ENCODE peak calls at places on chromosome 18, in seven cellular contexts. One of them, this sample, is unnamed.

GRCh38 chr18:79724299-79725080 is 44.9 kb downstream of the CTDP1 start:
- DNase-seq in cardiac muscle cell: no peak
- DNase-seq in heart left ventricle: no peak
- DNase-seq in HT1080: no peak
- DNase-seq in choroid plexus epithelial cell: no peak
- DNase-seq in AG09309: no peak
- DNase-seq in stimulated activated CD4-positive, alpha-beta T cell treated with anti-CD3 and anti-CD28 coated beads, Interleukin-12 subunit alpha, Interleukin-12 subunit beta, amount 100 ng/mL, for 4 hours: no peak
- DNase-seq in this sample: no peak

GRCh38 chr18:79585395-79586370 is 93.9 kb upstream of the CTDP1 start:
- DNase-seq in cardiac muscle cell: no peak
- DNase-seq in heart left ventricle: peak; percentile 21
- DNase-seq in HT1080: no peak
- DNase-seq in choroid plexus epithelial cell: no peak
- DNase-seq in AG09309: no peak
- DNase-seq in stimulated activated CD4-positive, alpha-beta T cell treated with anti-CD3 and anti-CD28 coated beads, Interleukin-12 subunit alpha, Interleukin-12 subunit beta, amount 100 ng/mL, for 4 hours: no peak
- DNase-seq in this sample: no peak

GRCh38 chr18:78178812-78179211 is 800.8 kb upstream of the SALL3 start:
- DNase-seq in cardiac muscle cell: no peak
- DNase-seq in heart left ventricle: no peak
- DNase-seq in HT1080: no peak
- DNase-seq in choroid plexus epithelial cell: no peak
- DNase-seq in AG09309: no peak
- DNase-seq in stimulated activated CD4-positive, alpha-beta T cell treated with anti-CD3 and anti-CD28 coated beads, Interleukin-12 subunit alpha, Interleukin-12 subunit beta, amount 100 ng/mL, for 4 hours: no peak
- DNase-seq in this sample: no peak

GRCh38 chr18:72543362-72544055 is 633 bp downstream of the CBLN2 start:
- DNase-seq in cardiac muscle cell: peak; percentile 42
- DNase-seq in heart left ventricle: no peak
- DNase-seq in HT1080: no peak
- DNase-seq in choroid plexus epithelial cell: no peak
- DNase-seq in AG09309: no peak
- DNase-seq in stimulated activated CD4-positive, alpha-beta T cell treated with anti-CD3 and anti-CD28 coated beads, Interleukin-12 subunit alpha, Interleukin-12 subunit beta, amount 100 ng/mL, for 4 hours: no peak
- DNase-seq in this sample: no peak

GRCh38 chr18:9629709-9630108 is 15.3 kb upstream of the PPP4R1 start:
- DNase-seq in cardiac muscle cell: no peak
- DNase-seq in heart left ventricle: no peak
- DNase-seq in HT1080: no peak
- DNase-seq in choroid plexus epithelial cell: peak; percentile 65
- DNase-seq in AG09309: no peak
- DNase-seq in stimulated activated CD4-positive, alpha-beta T cell treated with anti-CD3 and anti-CD28 coated beads, Interleukin-12 subunit alpha, Interleukin-12 subunit beta, amount 100 ng/mL, for 4 hours: no peak
- DNase-seq in this sample: no peak

GRCh38 chr18:22556271-22556990 is 138.7 kb upstream of the CTAGE1 start:
- DNase-seq in cardiac muscle cell: no peak
- DNase-seq in heart left ventricle: peak; percentile 92
- DNase-seq in HT1080: peak; percentile 58
- DNase-seq in choroid plexus epithelial cell: no peak
- DNase-seq in AG09309: no peak
- DNase-seq in stimulated activated CD4-positive, alpha-beta T cell treated with anti-CD3 and anti-CD28 coated beads, Interleukin-12 subunit alpha, Interleukin-12 subunit beta, amount 100 ng/mL, for 4 hours: no peak
- DNase-seq in this sample: no peak

GRCh38 chr18:13551305-13551603 is 175.1 kb downstream of the FAM210A start:
- DNase-seq in cardiac muscle cell: no peak
- DNase-seq in heart left ventricle: no peak
- DNase-seq in HT1080: no peak
- DNase-seq in choroid plexus epithelial cell: no peak
- DNase-seq in AG09309: no peak
- DNase-seq in stimulated activated CD4-positive, alpha-beta T cell treated with anti-CD3 and anti-CD28 coated beads, Interleukin-12 subunit alpha, Interleukin-12 subunit beta, amount 100 ng/mL, for 4 hours: no peak
- DNase-seq in this sample: no peak

GRCh38 chr18:55869965-55870585 is 282.1 kb upstream of the TCF4 start:
- DNase-seq in cardiac muscle cell: no peak
- DNase-seq in heart left ventricle: peak; percentile 35
- DNase-seq in HT1080: peak; percentile 34
- DNase-seq in choroid plexus epithelial cell: peak; percentile 35
- DNase-seq in AG09309: no peak
- DNase-seq in stimulated activated CD4-positive, alpha-beta T cell treated with anti-CD3 and anti-CD28 coated beads, Interleukin-12 subunit alpha, Interleukin-12 subunit beta, amount 100 ng/mL, for 4 hours: no peak
- DNase-seq in this sample: no peak

GRCh38 chr18:79943608-79944125 is 7.8 kb downstream of the SLC66A2 start:
- DNase-seq in cardiac muscle cell: no peak
- DNase-seq in heart left ventricle: no peak
- DNase-seq in HT1080: no peak
- DNase-seq in choroid plexus epithelial cell: no peak
- DNase-seq in AG09309: no peak
- DNase-seq in stimulated activated CD4-positive, alpha-beta T cell treated with anti-CD3 and anti-CD28 coated beads, Interleukin-12 subunit alpha, Interleukin-12 subunit beta, amount 100 ng/mL, for 4 hours: no peak
- DNase-seq in this sample: peak; percentile 23

GRCh38 chr18:62399781-62400308 is 74.7 kb downstream of the TNFRSF11A start:
- DNase-seq in cardiac muscle cell: peak; percentile 2
- DNase-seq in heart left ventricle: no peak
- DNase-seq in HT1080: peak; percentile 68
- DNase-seq in choroid plexus epithelial cell: peak; percentile 22
- DNase-seq in AG09309: no peak
- DNase-seq in stimulated activated CD4-positive, alpha-beta T cell treated with anti-CD3 and anti-CD28 coated beads, Interleukin-12 subunit alpha, Interleukin-12 subunit beta, amount 100 ng/mL, for 4 hours: no peak
- DNase-seq in this sample: no peak

GRCh38 chr18:6920099-6920955 is 190.8 kb downstream of the ARHGAP28 start:
- DNase-seq in cardiac muscle cell: peak; percentile 73
- DNase-seq in heart left ventricle: no peak
- DNase-seq in HT1080: peak; percentile 70
- DNase-seq in choroid plexus epithelial cell: peak; percentile 87
- DNase-seq in AG09309: peak; percentile 25
- DNase-seq in stimulated activated CD4-positive, alpha-beta T cell treated with anti-CD3 and anti-CD28 coated beads, Interleukin-12 subunit alpha, Interleukin-12 subunit beta, amount 100 ng/mL, for 4 hours: no peak
- DNase-seq in this sample: no peak

GRCh38 chr18:21314721-21315120 is 72.7 kb downstream of the GREB1L start:
- DNase-seq in cardiac muscle cell: no peak
- DNase-seq in heart left ventricle: no peak
- DNase-seq in HT1080: peak; percentile 41
- DNase-seq in choroid plexus epithelial cell: no peak
- DNase-seq in AG09309: no peak
- DNase-seq in stimulated activated CD4-positive, alpha-beta T cell treated with anti-CD3 and anti-CD28 coated beads, Interleukin-12 subunit alpha, Interleukin-12 subunit beta, amount 100 ng/mL, for 4 hours: no peak
- DNase-seq in this sample: no peak

GRCh38 chr18:75854174-75854573 is 426.7 kb upstream of the SMIM21 start:
- DNase-seq in cardiac muscle cell: no peak
- DNase-seq in heart left ventricle: no peak
- DNase-seq in HT1080: peak; percentile 22
- DNase-seq in choroid plexus epithelial cell: no peak
- DNase-seq in AG09309: no peak
- DNase-seq in stimulated activated CD4-positive, alpha-beta T cell treated with anti-CD3 and anti-CD28 coated beads, Interleukin-12 subunit alpha, Interleukin-12 subunit beta, amount 100 ng/mL, for 4 hours: peak; percentile 3
- DNase-seq in this sample: no peak

GRCh38 chr18:40851014-40851429 is 1104.0 kb upstream of the PIK3C3 start:
- DNase-seq in cardiac muscle cell: no peak
- DNase-seq in heart left ventricle: no peak
- DNase-seq in HT1080: peak; percentile 15
- DNase-seq in choroid plexus epithelial cell: peak; percentile 80
- DNase-seq in AG09309: no peak
- DNase-seq in stimulated activated CD4-positive, alpha-beta T cell treated with anti-CD3 and anti-CD28 coated beads, Interleukin-12 subunit alpha, Interleukin-12 subunit beta, amount 100 ng/mL, for 4 hours: no peak
- DNase-seq in this sample: no peak

GRCh38 chr18:21053127-21053526 is 58.5 kb downstream of the ROCK1 start:
- DNase-seq in cardiac muscle cell: no peak
- DNase-seq in heart left ventricle: no peak
- DNase-seq in HT1080: peak; percentile 49
- DNase-seq in choroid plexus epithelial cell: peak; percentile 93
- DNase-seq in AG09309: peak; percentile 89
- DNase-seq in stimulated activated CD4-positive, alpha-beta T cell treated with anti-CD3 and anti-CD28 coated beads, Interleukin-12 subunit alpha, Interleukin-12 subunit beta, amount 100 ng/mL, for 4 hours: no peak
- DNase-seq in this sample: no peak

GRCh38 chr18:62925031-62925688 is 209.8 kb downstream of the PHLPP1 start:
- DNase-seq in cardiac muscle cell: no peak
- DNase-seq in heart left ventricle: no peak
- DNase-seq in HT1080: peak; percentile 40
- DNase-seq in choroid plexus epithelial cell: no peak
- DNase-seq in AG09309: no peak
- DNase-seq in stimulated activated CD4-positive, alpha-beta T cell treated with anti-CD3 and anti-CD28 coated beads, Interleukin-12 subunit alpha, Interleukin-12 subunit beta, amount 100 ng/mL, for 4 hours: no peak
- DNase-seq in this sample: no peak

GRCh38 chr18:395481-396250 is 104.8 kb downstream of the COLEC12 start:
- DNase-seq in cardiac muscle cell: no peak
- DNase-seq in heart left ventricle: no peak
- DNase-seq in HT1080: peak; percentile 21
- DNase-seq in choroid plexus epithelial cell: peak; percentile 80
- DNase-seq in AG09309: peak; percentile 91
- DNase-seq in stimulated activated CD4-positive, alpha-beta T cell treated with anti-CD3 and anti-CD28 coated beads, Interleukin-12 subunit alpha, Interleukin-12 subunit beta, amount 100 ng/mL, for 4 hours: no peak
- DNase-seq in this sample: no peak

GRCh38 chr18:24094561-24094960 is 44.3 kb upstream of the CABYR start:
- DNase-seq in cardiac muscle cell: no peak
- DNase-seq in heart left ventricle: no peak
- DNase-seq in HT1080: no peak
- DNase-seq in choroid plexus epithelial cell: no peak
- DNase-seq in AG09309: no peak
- DNase-seq in stimulated activated CD4-positive, alpha-beta T cell treated with anti-CD3 and anti-CD28 coated beads, Interleukin-12 subunit alpha, Interleukin-12 subunit beta, amount 100 ng/mL, for 4 hours: no peak
- DNase-seq in this sample: no peak

This sample was measured in B cell.